ENCODE peak calls at places on chromosomes 4 and X, in six cellular contexts. V is GM23248, C is germinal center, P is iPS-NIHi11, U is kidney glomerular epithelial cell, G is RPMI7951. W is an unnamed sample.

GRCh38 chr4:55435136-55435535 is 39.4 kb downstream of the TMEM165 start:
- DNase-seq in G (no peak), C (no peak), P (no peak), V (peak; percentile 66), U (no peak), W (no peak)

GRCh38 chr4:85807247-85807915 is 332.4 kb downstream of the ARHGAP24 start:
- DNase-seq in U (peak; percentile 89), P (no peak), G (peak; percentile 97), V (peak; percentile 80), C (no peak), W (peak; percentile 48)

GRCh38 chr4:123832173-123833026 is 435.8 kb downstream of the SPRY1 start:
- DNase-seq in V (peak; percentile 97), P (no peak), U (peak; percentile 96), C (no peak), G (peak; percentile 100), W (peak; percentile 3)

GRCh38 chrX:118665204-118665603 is 62.2 kb upstream of the IL13RA1 start:
- DNase-seq in G (no peak), P (no peak), V (no peak), C (no peak), U (no peak), W (no peak)

GRCh38 chr4:2393353-2394270 is 24.8 kb downstream of the ZFYVE28 start:
- DNase-seq in V (no peak), P (peak; percentile 83), U (no peak), C (no peak), G (no peak), W (no peak)

GRCh38 chrX:32443841-32444240 is 767.5 kb downstream of the DMD start:
- DNase-seq in U (no peak), G (no peak), V (no peak), P (no peak), C (no peak), W (no peak)

GRCh38 chr4:8188743-8189550 is 10.1 kb upstream of the SH3TC1 start:
- DNase-seq in C (no peak), V (peak; percentile 43), P (peak; percentile 29), U (peak; percentile 12), G (no peak), W (no peak)

GRCh38 chr4:162209706-162210105 is 45.9 kb upstream of the FSTL5 start:
- DNase-seq in C (no peak), V (no peak), U (no peak), G (no peak), P (no peak), W (no peak)

GRCh38 chrX:132858018-132858417 is 100.4 kb downstream of the HS6ST2 start:
- DNase-seq in C (no peak), P (no peak), G (no peak), U (no peak), V (no peak), W (no peak)

GRCh38 chr4:157300678-157301077 is 80.2 kb downstream of the GRIA2 start:
- DNase-seq in V (no peak), P (no peak), U (no peak), C (no peak), G (peak; percentile 9), W (no peak)

GRCh38 chrX:46209768-46210167 is 335.5 kb downstream of the ZNF674 start:
- DNase-seq in V (no peak), C (no peak), G (no peak), U (no peak), P (no peak), W (no peak)

GRCh38 chrX:131792789-131793462 is 230.2 kb upstream of the STK26 start:
- DNase-seq in C (no peak), U (no peak), G (no peak), V (peak; percentile 20), P (peak; percentile 9), W (peak; percentile 32)

GRCh38 chrX:133660356-133660755 is 245.1 kb upstream of the GPC4 start:
- DNase-seq in U (no peak), G (no peak), C (no peak), V (peak; percentile 79), P (no peak), W (no peak)

GRCh38 chr4:38233727-38234478 is 273.7 kb downstream of the PTTG2 start:
- DNase-seq in U (no peak), G (no peak), C (no peak), P (no peak), V (no peak), W (no peak)

GRCh38 chrX:112512509-112512908 is 167.2 kb downstream of the LHFPL1 start:
- DNase-seq in P (peak; percentile 4), U (no peak), V (no peak), G (no peak), C (no peak), W (no peak)

GRCh38 chr4:17336986-17337385 is 174.9 kb downstream of the QDPR start:
- DNase-seq in U (no peak), G (no peak), V (no peak), C (no peak), P (no peak), W (no peak)

GRCh38 chrX:119887721-119888425 is 7.8 kb upstream of the AKAP14 start:
- DNase-seq in U (peak; percentile 12), V (peak; percentile 70), G (peak; percentile 63), P (peak; percentile 76), C (peak; percentile 59), W (peak; percentile 2)

GRCh38 chr4:89410687-89411086 is 103.1 kb upstream of the GPRIN3 start:
- DNase-seq in U (peak; percentile 94), C (no peak), V (peak; percentile 77), P (no peak), G (no peak), W (no peak)

GRCh38 chr4:56612282-56612681 is 68.8 kb downstream of the HOPX start:
- DNase-seq in P (no peak), C (no peak), G (no peak), U (no peak), V (no peak), W (no peak)

GRCh38 chr4:4820264-4820663 is 39.2 kb upstream of the MSX1 start:
- DNase-seq in C (no peak), V (no peak), G (no peak), P (no peak), U (no peak), W (no peak)

W was measured in GOT3.